ENCODE peak calls at places on chromosomes 4 and X, in six cellular contexts. B is KG1; M is CD8-positive, alpha-beta memory T cell; P is epithelial cell of esophagus; R is activated CD4-positive, alpha-beta memory T cell treated with anti-CD3 and anti-CD28 coated beads for 36 hours; W is progenitor cell of endocrine pancreas. J is an unnamed sample.

GRCh38 chrX:129785160-129785947 is 5.6 kb downstream of the SASH3 start:
- DNase-seq in B (no peak), M (no peak), P (no peak), R (no peak), W (no peak), J (no peak)

GRCh38 chrX:129634541-129634940 is 20.2 kb downstream of the APLN start:
- DNase-seq in B (no peak), M (no peak), P (no peak), R (no peak), W (no peak), J (no peak)

GRCh38 chrX:47143894-47144625 is 442 bp downstream of the NDUFB11 start:
- DNase-seq in B (peak; percentile 23), M (peak; percentile 25), P (peak; percentile 41), R (peak; percentile 53), W (no peak), J (no peak)

GRCh38 chrX:52346462-52347165 is 22.2 kb upstream of the XAGE2 start:
- DNase-seq in B (no peak), M (no peak), P (peak; percentile 70), R (peak; percentile 57), W (no peak), J (no peak)

GRCh38 chr4:69858683-69859082 is 1.3 kb downstream of the SULT1E1 start:
- DNase-seq in B (no peak), M (no peak), P (peak; percentile 90), R (no peak), W (no peak), J (no peak)

GRCh38 chr4:55948726-55949479 is at the start of gene CEP135:
- DNase-seq in B (peak; percentile 91), M (peak; percentile 91), P (peak; percentile 92), R (peak; percentile 96), W (peak; percentile 96), J (peak; percentile 93)

GRCh38 chrX:139967300-139967699 is 2.0 kb upstream of the CXorf66 start:
- DNase-seq in B (no peak), M (no peak), P (peak; percentile 0), R (no peak), W (no peak), J (no peak)

GRCh38 chr4:53885668-53886067 is 178.7 kb downstream of the CHIC2 start:
- DNase-seq in B (no peak), M (no peak), P (no peak), R (no peak), W (no peak), J (no peak)

GRCh38 chr4:83677656-83678055 is 141.7 kb downstream of the GPAT3 start:
- DNase-seq in B (no peak), M (no peak), P (no peak), R (no peak), W (no peak), J (no peak)

GRCh38 chrX:145213504-145213903 is 33.8 kb upstream of the SPANXN1 start:
- DNase-seq in B (no peak), M (no peak), P (peak; percentile 1), R (no peak), W (no peak), J (no peak)

GRCh38 chr4:28443786-28444412 is 1583.3 kb downstream of the STIM2 start:
- DNase-seq in B (no peak), M (no peak), P (peak; percentile 77), R (no peak), W (no peak), J (no peak)

GRCh38 chrX:19097553-19097952 is 24.7 kb downstream of the ADGRG2 start:
- DNase-seq in B (no peak), M (no peak), P (no peak), R (no peak), W (no peak), J (no peak)

GRCh38 chrX:67568769-67569168 is 24.9 kb downstream of the AR start:
- DNase-seq in B (no peak), M (no peak), P (no peak), R (no peak), W (no peak), J (no peak)

GRCh38 chrX:139203681-139204575 is 326.6 kb upstream of the F9 start:
- DNase-seq in B (no peak), M (no peak), P (peak; percentile 30), R (peak; percentile 8), W (peak; percentile 41), J (no peak)

GRCh38 chr4:3074846-3075651 is 568 bp downstream of the HTT start:
- DNase-seq in B (no peak), M (peak; percentile 42), P (peak; percentile 75), R (peak; percentile 72), W (peak; percentile 53), J (peak; percentile 29)

GRCh38 chrX:34332336-34332735 is 200.2 kb upstream of the FAM47A start:
- DNase-seq in B (no peak), M (no peak), P (no peak), R (no peak), W (no peak), J (no peak)

GRCh38 chrX:143781103-143781502 is 60.6 kb upstream of the SPANXN2 start:
- DNase-seq in B (no peak), M (no peak), P (peak; percentile 55), R (no peak), W (no peak), J (no peak)

GRCh38 chr4:111064342-111064993 is 441.6 kb upstream of the PITX2 start:
- DNase-seq in B (no peak), M (no peak), P (peak; percentile 86), R (no peak), W (no peak), J (no peak)

GRCh38 chr4:152983221-152983620 is 47.1 kb downstream of the FHDC1 start:
- DNase-seq in B (no peak), M (no peak), P (no peak), R (no peak), W (no peak), J (no peak)

GRCh38 chr4:187167126-187167525 is 443.5 kb upstream of the FAT1 start:
- DNase-seq in B (no peak), M (no peak), P (peak; percentile 6), R (no peak), W (no peak), J (no peak)

GRCh38 chr4:138903185-138903584 is 112.4 kb upstream of the NOCT start:
- DNase-seq in B (no peak), M (no peak), P (no peak), R (no peak), W (no peak), J (no peak)

GRCh38 chr4:40563401-40563800 is 66.3 kb downstream of the RBM47 start:
- DNase-seq in B (no peak), M (no peak), P (no peak), R (no peak), W (no peak), J (no peak)

GRCh38 chr4:48196758-48197504 is 62.9 kb upstream of the TXK start:
- DNase-seq in B (no peak), M (no peak), P (no peak), R (no peak), W (no peak), J (no peak)

GRCh38 chr4:61783050-61783449 is 582.9 kb downstream of the ADGRL3 start:
- DNase-seq in B (no peak), M (no peak), P (peak; percentile 48), R (no peak), W (no peak), J (no peak)

GRCh38 chr4:6848717-6849305 is 60.8 kb upstream of the TBC1D14 start:
- DNase-seq in B (no peak), M (no peak), P (no peak), R (no peak), W (no peak), J (no peak)

GRCh38 chr4:136036744-136037143 is 1495.5 kb downstream of the PCDH18 start:
- DNase-seq in B (no peak), M (no peak), P (peak; percentile 85), R (no peak), W (no peak), J (no peak)

GRCh38 chr4:1559896-1560650 is 124.0 kb downstream of the FAM53A start:
- DNase-seq in B (no peak), M (no peak), P (no peak), R (no peak), W (no peak), J (no peak)

GRCh38 chr4:1208266-1208961 is 36.0 kb upstream of the SPON2 start:
- DNase-seq in B (no peak), M (no peak), P (no peak), R (no peak), W (no peak), J (no peak)

GRCh38 chr4:5772528-5773270 is 61.7 kb downstream of the EVC start:
- DNase-seq in B (no peak), M (no peak), P (no peak), R (no peak), W (no peak), J (no peak)

GRCh38 chr4:186885289-186885688 is 161.6 kb upstream of the FAT1 start:
- DNase-seq in B (no peak), M (no peak), P (no peak), R (no peak), W (no peak), J (no peak)

GRCh38 chr4:74320559-74321118 is 12.4 kb downstream of the EPGN start:
- DNase-seq in B (no peak), M (no peak), P (peak; percentile 96), R (peak; percentile 48), W (no peak), J (peak; percentile 9)

GRCh38 chr4:122777846-122778501 is 45.5 kb downstream of the BBS12 start:
- DNase-seq in B (no peak), M (no peak), P (peak; percentile 71), R (no peak), W (no peak), J (no peak)

GRCh38 chrX:47420264-47420663 is 49.9 kb downstream of the ZNF157 start:
- DNase-seq in B (no peak), M (no peak), P (no peak), R (no peak), W (no peak), J (no peak)

GRCh38 chr4:183855651-183856190 is 49.4 kb upstream of the STOX2 start:
- DNase-seq in B (no peak), M (no peak), P (no peak), R (no peak), W (no peak), J (no peak)

GRCh38 chrX:75673468-75673867 is 111.6 kb downstream of the MAGEE2 start:
- DNase-seq in B (no peak), M (no peak), P (no peak), R (no peak), W (no peak), J (no peak)

GRCh38 chr4:121182296-121182695 is 18.2 kb upstream of the TNIP3 start:
- DNase-seq in B (no peak), M (no peak), P (peak; percentile 13), R (no peak), W (no peak), J (peak; percentile 57)

GRCh38 chrX:25028726-25029125 is 13.0 kb upstream of the ARX start:
- DNase-seq in B (no peak), M (no peak), P (peak; percentile 65), R (no peak), W (no peak), J (no peak)